ENCODE peak calls at places on chromosome 7, in nine cellular contexts. Q is cerebellum; A is cardiac muscle cell; J is HuH-7.5; H is NCI-H1092 treated with DMSO at 0.1 percent for 48 hours; V is stimulated activated CD8-positive, alpha-beta memory T cell treated with anti-CD3 and anti-CD28 coated beads, Interleukin-15, amount 100 ng/mL, for 24 hours; G is stimulated activated CD4-positive, alpha-beta T cell treated with anti-CD3 and anti-CD28 coated beads, Interleukin-12 subunit alpha, Interleukin-12 subunit beta, amount 100 ng/mL, for 48 hours; F is activated CD8-positive, alpha-beta memory T cell treated with anti-CD3 and anti-CD28 coated beads, Interleukin-2, amount 10 ng/mL, durations not matched to agents 7 days and 5 days; O is ACHN. T is an unnamed sample.
A peak's percentile ranks its signal among the peaks of the same experiment; 100 is the strongest.

GRCh38 chr7:91034459-91035368 is 229.5 kb upstream of the FZD1 start:
- DNase-seq in Q (peak; percentile 74), A (peak; percentile 74), J (peak; percentile 28), H (peak; percentile 95), V (no peak), G (peak; percentile 10), F (no peak), O (peak; percentile 74), T (no peak)

GRCh38 chr7:81944103-81944502 is 174.3 kb upstream of the HGF start:
- DNase-seq in Q (no peak), A (peak; percentile 32), J (no peak), H (no peak), V (no peak), G (no peak), F (no peak), O (no peak), T (no peak)

GRCh38 chr7:66374141-66374540 is 169.0 kb downstream of the TPST1 start:
- DNase-seq in Q (no peak), A (peak; percentile 78), J (no peak), H (no peak), V (no peak), G (no peak), F (no peak), O (no peak), T (no peak)

GRCh38 chr7:18400281-18400680 is 95.3 kb upstream of the HDAC9 start:
- DNase-seq in Q (no peak), A (no peak), J (no peak), H (no peak), V (no peak), G (no peak), F (no peak), O (no peak), T (no peak)

GRCh38 chr7:101234636-101235035 is 3.0 kb downstream of the CLDN15 start:
- DNase-seq in Q (no peak), A (no peak), J (no peak), H (no peak), V (no peak), G (no peak), F (no peak), O (no peak), T (no peak)

GRCh38 chr7:131552053-131552452 is 4.4 kb downstream of the PODXL start:
- DNase-seq in Q (no peak), A (no peak), J (no peak), H (no peak), V (no peak), G (no peak), F (no peak), O (no peak), T (no peak)

GRCh38 chr7:40244226-40244625 is 109.4 kb downstream of the SUGCT start:
- DNase-seq in Q (no peak), A (peak; percentile 31), J (no peak), H (no peak), V (no peak), G (no peak), F (no peak), O (no peak), T (no peak)

GRCh38 chr7:1227071-1227804 is 5.4 kb upstream of the UNCX start:
- DNase-seq in Q (peak; percentile 34), A (no peak), J (no peak), H (no peak), V (no peak), G (no peak), F (no peak), O (no peak), T (no peak)

GRCh38 chr7:45099891-45100760 is 11.4 kb upstream of the NACAD start:
- DNase-seq in Q (no peak), A (no peak), J (no peak), H (no peak), V (no peak), G (no peak), F (no peak), O (no peak), T (no peak)

GRCh38 chr7:112830769-112831168 is 40.6 kb upstream of the TMEM168 start:
- DNase-seq in Q (no peak), A (no peak), J (no peak), H (no peak), V (no peak), G (no peak), F (no peak), O (no peak), T (no peak)

GRCh38 chr7:84009051-84009450 is 185.5 kb downstream of the SEMA3A start:
- DNase-seq in Q (no peak), A (no peak), J (no peak), H (no peak), V (no peak), G (no peak), F (no peak), O (no peak), T (no peak)

GRCh38 chr7:36287371-36288241 is 102.1 kb upstream of the ANLN start:
- DNase-seq in Q (no peak), A (no peak), J (no peak), H (peak; percentile 14), V (no peak), G (no peak), F (peak; percentile 68), O (no peak), T (no peak)

GRCh38 chr7:94907026-94907419 is 371 bp upstream of the PPP1R9A start:
- DNase-seq in Q (no peak), A (no peak), J (no peak), H (no peak), V (no peak), G (no peak), F (no peak), O (no peak), T (no peak)